ENCODE peak calls at places on chromosomes 7 and 10, in five cellular contexts. One of them, this sample, is unnamed.

GRCh38 chr10:97185326-97186058 is at the start of gene SLIT1:
- DNase-seq in CD4-positive, CD25-positive, alpha-beta regulatory T cell: no peak
- DNase-seq in heart left ventricle: no peak
- DNase-seq in HuH-7: peak; percentile 51
- DNase-seq in T-helper 9 cell: no peak
- DNase-seq in this sample: peak; percentile 38

GRCh38 chr7:12861070-12861469 is 173.6 kb downstream of the ARL4A start:
- DNase-seq in CD4-positive, CD25-positive, alpha-beta regulatory T cell: no peak
- DNase-seq in heart left ventricle: no peak
- DNase-seq in HuH-7: no peak
- DNase-seq in T-helper 9 cell: no peak
- DNase-seq in this sample: no peak

GRCh38 chr10:130771491-130771890 is 540.0 kb downstream of the TCERG1L start:
- DNase-seq in CD4-positive, CD25-positive, alpha-beta regulatory T cell: no peak
- DNase-seq in heart left ventricle: no peak
- DNase-seq in HuH-7: no peak
- DNase-seq in T-helper 9 cell: no peak
- DNase-seq in this sample: no peak

GRCh38 chr7:98399462-98399861 is 1.4 kb downstream of the BAIAP2L1 start:
- DNase-seq in CD4-positive, CD25-positive, alpha-beta regulatory T cell: no peak
- DNase-seq in heart left ventricle: no peak
- DNase-seq in HuH-7: no peak
- DNase-seq in T-helper 9 cell: no peak
- DNase-seq in this sample: no peak

GRCh38 chr7:116400526-116400925 is 99.0 kb upstream of the CAV2 start:
- DNase-seq in CD4-positive, CD25-positive, alpha-beta regulatory T cell: no peak
- DNase-seq in heart left ventricle: no peak
- DNase-seq in HuH-7: no peak
- DNase-seq in T-helper 9 cell: no peak
- DNase-seq in this sample: no peak

GRCh38 chr7:101804642-101805401 is 12.6 kb upstream of the CUX1 start:
- DNase-seq in CD4-positive, CD25-positive, alpha-beta regulatory T cell: peak; percentile 9
- DNase-seq in heart left ventricle: no peak
- DNase-seq in HuH-7: no peak
- DNase-seq in T-helper 9 cell: no peak
- DNase-seq in this sample: no peak

GRCh38 chr10:89426230-89426868 is 12.0 kb downstream of the IFIT5 start:
- DNase-seq in CD4-positive, CD25-positive, alpha-beta regulatory T cell: peak; percentile 15
- DNase-seq in heart left ventricle: no peak
- DNase-seq in HuH-7: peak; percentile 37
- DNase-seq in T-helper 9 cell: no peak
- DNase-seq in this sample: peak; percentile 20

GRCh38 chr7:108211382-108212201 is 81.4 kb upstream of the LAMB4 start:
- DNase-seq in CD4-positive, CD25-positive, alpha-beta regulatory T cell: no peak
- DNase-seq in heart left ventricle: no peak
- DNase-seq in HuH-7: no peak
- DNase-seq in T-helper 9 cell: no peak
- DNase-seq in this sample: peak; percentile 11

GRCh38 chr7:121696954-121697353 is 176.0 kb upstream of the PTPRZ1 start:
- DNase-seq in CD4-positive, CD25-positive, alpha-beta regulatory T cell: no peak
- DNase-seq in heart left ventricle: no peak
- DNase-seq in HuH-7: no peak
- DNase-seq in T-helper 9 cell: no peak
- DNase-seq in this sample: no peak

GRCh38 chr10:42754155-42755027 is 28.2 kb upstream of the BMS1 start:
- DNase-seq in CD4-positive, CD25-positive, alpha-beta regulatory T cell: peak; percentile 22
- DNase-seq in heart left ventricle: peak; percentile 57
- DNase-seq in HuH-7: no peak
- DNase-seq in T-helper 9 cell: peak; percentile 4
- DNase-seq in this sample: no peak

GRCh38 chr7:118153551-118154177 is 30.3 kb upstream of the LSM8 start:
- DNase-seq in CD4-positive, CD25-positive, alpha-beta regulatory T cell: peak; percentile 24
- DNase-seq in heart left ventricle: no peak
- DNase-seq in HuH-7: peak; percentile 21
- DNase-seq in T-helper 9 cell: peak; percentile 4
- DNase-seq in this sample: no peak

GRCh38 chr10:102935510-102935909 is 17.4 kb downstream of the CNNM2 start:
- DNase-seq in CD4-positive, CD25-positive, alpha-beta regulatory T cell: no peak
- DNase-seq in heart left ventricle: no peak
- DNase-seq in HuH-7: no peak
- DNase-seq in T-helper 9 cell: no peak
- DNase-seq in this sample: peak; percentile 17